ENCODE peak calls at places on chromosomes 11 and 22, in six cellular contexts. P, T, B, N, K and H are unnamed samples.

GRCh38 chr11:46597609-46598219 is 3.9 kb upstream of the AMBRA1 start:
- DNase-seq in P (no peak), T (peak), B (no peak), N (no peak), K (no peak), H (no peak)

GRCh38 chr22:29626497-29627195 is 23.2 kb downstream of the NF2 start:
- DNase-seq in P (no peak), T (peak), B (no peak), N (peak), K (no peak), H (no peak)

GRCh38 chr11:116651098-116651756 is 121.6 kb downstream of the BUD13 start:
- DNase-seq in P (no peak), T (no peak), B (no peak), N (no peak), K (no peak), H (no peak)

GRCh38 chr22:37337204-37337943 is 55.1 kb downstream of the CYTH4 start:
- DNase-seq in P (no peak), T (peak), B (no peak), N (no peak), K (no peak), H (no peak)

GRCh38 chr11:61417670-61418069 is 12.1 kb downstream of the CPSF7 start:
- DNase-seq in P (no peak), T (no peak), B (no peak), N (no peak), K (no peak), H (no peak)

GRCh38 chr11:1478544-1478943 is 8.0 kb downstream of the MOB2 start:
- DNase-seq in P (no peak), T (no peak), B (no peak), N (no peak), K (no peak), H (no peak)

GRCh38 chr22:38383417-38383816 is 66.2 kb upstream of the CSNK1E start:
- DNase-seq in P (no peak), T (peak), B (no peak), N (no peak), K (no peak), H (no peak)

GRCh38 chr11:10688401-10688800 is 5.2 kb downstream of the IRAG1 start:
- DNase-seq in P (no peak), T (peak), B (no peak), N (no peak), K (no peak), H (no peak)

GRCh38 chr11:43507171-43507570 is 148.5 kb downstream of the TTC17 start:
- DNase-seq in P (no peak), T (no peak), B (no peak), N (no peak), K (no peak), H (no peak)

GRCh38 chr11:2725367-2726300 is 25.8 kb upstream of the KCNQ1OT1 start:
- DNase-seq in P (no peak), T (no peak), B (no peak), N (no peak), K (no peak), H (no peak)